ENCODE peak calls at places on chromosomes 16 and 17, in six cellular contexts. One of them, this sample, is unnamed.

GRCh38 chr17:44307387-44308186 is 814 bp upstream of the RUNDC3A start:
- DNase-seq in MM.1S: no peak
- DNase-seq in AG10803: peak
- DNase-seq in heart right ventricle: no peak
- DNase-seq in brain microvascular endothelial cell: no peak
- DNase-seq in GM13977: no peak
- DNase-seq in this sample: no peak

GRCh38 chr17:77303620-77304019 is 162.9 kb downstream of the SEC14L1 start:
- DNase-seq in MM.1S: no peak
- DNase-seq in AG10803: peak
- DNase-seq in heart right ventricle: no peak
- DNase-seq in brain microvascular endothelial cell: no peak
- DNase-seq in GM13977: no peak
- DNase-seq in this sample: no peak

GRCh38 chr16:46974352-46974751 is 878 bp upstream of the DNAJA2 start:
- DNase-seq in MM.1S: peak
- DNase-seq in AG10803: peak
- DNase-seq in heart right ventricle: no peak
- DNase-seq in brain microvascular endothelial cell: no peak
- DNase-seq in GM13977: peak
- DNase-seq in this sample: peak

GRCh38 chr16:49382916-49383315 is 9.3 kb downstream of the C16orf78 start:
- DNase-seq in MM.1S: peak
- DNase-seq in AG10803: no peak
- DNase-seq in heart right ventricle: no peak
- DNase-seq in brain microvascular endothelial cell: no peak
- DNase-seq in GM13977: no peak
- DNase-seq in this sample: no peak

GRCh38 chr16:52869243-52869642 is 183.5 kb downstream of the CHD9NB start:
- DNase-seq in MM.1S: no peak
- DNase-seq in AG10803: no peak
- DNase-seq in heart right ventricle: no peak
- DNase-seq in brain microvascular endothelial cell: no peak
- DNase-seq in GM13977: no peak
- DNase-seq in this sample: no peak

GRCh38 chr16:20740007-20740883 is 1.4 kb downstream of the THUMPD1 start:
- DNase-seq in MM.1S: peak
- DNase-seq in AG10803: peak
- DNase-seq in heart right ventricle: no peak
- DNase-seq in brain microvascular endothelial cell: peak
- DNase-seq in GM13977: peak
- DNase-seq in this sample: no peak

GRCh38 chr17:49403514-49404289 is 11.0 kb downstream of the PHB1 start:
- DNase-seq in MM.1S: no peak
- DNase-seq in AG10803: no peak
- DNase-seq in heart right ventricle: no peak
- DNase-seq in brain microvascular endothelial cell: no peak
- DNase-seq in GM13977: no peak
- DNase-seq in this sample: no peak

GRCh38 chr17:50266384-50267073 is 7.7 kb upstream of the TMEM92 start:
- DNase-seq in MM.1S: no peak
- DNase-seq in AG10803: peak
- DNase-seq in heart right ventricle: peak
- DNase-seq in brain microvascular endothelial cell: peak
- DNase-seq in GM13977: peak
- DNase-seq in this sample: peak

GRCh38 chr17:9364837-9365430 is 210.7 kb downstream of the STX8 start:
- DNase-seq in MM.1S: no peak
- DNase-seq in AG10803: peak
- DNase-seq in heart right ventricle: no peak
- DNase-seq in brain microvascular endothelial cell: no peak
- DNase-seq in GM13977: no peak
- DNase-seq in this sample: no peak

GRCh38 chr16:7016986-7017385 is 315.7 kb upstream of the RBFOX1 start:
- DNase-seq in MM.1S: no peak
- DNase-seq in AG10803: no peak
- DNase-seq in heart right ventricle: no peak
- DNase-seq in brain microvascular endothelial cell: no peak
- DNase-seq in GM13977: no peak
- DNase-seq in this sample: no peak

GRCh38 chr17:29156781-29157180 is 23.4 kb downstream of the MYO18A start:
- DNase-seq in MM.1S: no peak
- DNase-seq in AG10803: no peak
- DNase-seq in heart right ventricle: peak
- DNase-seq in brain microvascular endothelial cell: no peak
- DNase-seq in GM13977: no peak
- DNase-seq in this sample: no peak

GRCh38 chr17:39166437-39167335 is 725 bp upstream of the ARL5C start:
- DNase-seq in MM.1S: no peak
- DNase-seq in AG10803: no peak
- DNase-seq in heart right ventricle: no peak
- DNase-seq in brain microvascular endothelial cell: no peak
- DNase-seq in GM13977: no peak
- DNase-seq in this sample: no peak

GRCh38 chr17:4163951-4164350 is 21.0 kb downstream of the CYB5D2 start:
- DNase-seq in MM.1S: no peak
- DNase-seq in AG10803: peak
- DNase-seq in heart right ventricle: no peak
- DNase-seq in brain microvascular endothelial cell: no peak
- DNase-seq in GM13977: no peak
- DNase-seq in this sample: no peak

GRCh38 chr17:68955181-68955841 is at the start of gene ABCA8:
- DNase-seq in MM.1S: no peak
- DNase-seq in AG10803: peak
- DNase-seq in heart right ventricle: no peak
- DNase-seq in brain microvascular endothelial cell: peak
- DNase-seq in GM13977: no peak
- DNase-seq in this sample: no peak

GRCh38 chr17:48240562-48241130 is 133.1 kb downstream of the SNX11 start:
- DNase-seq in MM.1S: no peak
- DNase-seq in AG10803: peak
- DNase-seq in heart right ventricle: no peak
- DNase-seq in brain microvascular endothelial cell: peak
- DNase-seq in GM13977: no peak
- DNase-seq in this sample: no peak

GRCh38 chr17:39069114-39069756 is 82.2 kb downstream of the PLXDC1 start:
- DNase-seq in MM.1S: peak
- DNase-seq in AG10803: peak
- DNase-seq in heart right ventricle: no peak
- DNase-seq in brain microvascular endothelial cell: peak
- DNase-seq in GM13977: peak
- DNase-seq in this sample: peak

GRCh38 chr16:86953631-86954465 is 363.3 kb downstream of the C16orf95 start:
- DNase-seq in MM.1S: no peak
- DNase-seq in AG10803: no peak
- DNase-seq in heart right ventricle: no peak
- DNase-seq in brain microvascular endothelial cell: no peak
- DNase-seq in GM13977: no peak
- DNase-seq in this sample: no peak

GRCh38 chr16:52050418-52050817 is 496.5 kb downstream of the TOX3 start:
- DNase-seq in MM.1S: peak
- DNase-seq in AG10803: no peak
- DNase-seq in heart right ventricle: no peak
- DNase-seq in brain microvascular endothelial cell: peak
- DNase-seq in GM13977: no peak
- DNase-seq in this sample: no peak

GRCh38 chr16:23689442-23690187 is 10.9 kb downstream of the PLK1 start:
- DNase-seq in MM.1S: no peak
- DNase-seq in AG10803: no peak
- DNase-seq in heart right ventricle: no peak
- DNase-seq in brain microvascular endothelial cell: no peak
- DNase-seq in GM13977: no peak
- DNase-seq in this sample: no peak

GRCh38 chr17:8835106-8835505 is 32.4 kb downstream of the PIK3R6 start:
- DNase-seq in MM.1S: no peak
- DNase-seq in AG10803: no peak
- DNase-seq in heart right ventricle: no peak
- DNase-seq in brain microvascular endothelial cell: no peak
- DNase-seq in GM13977: no peak
- DNase-seq in this sample: no peak

GRCh38 chr16:87431926-87432325 is 39.8 kb downstream of the MAP1LC3B start:
- DNase-seq in MM.1S: no peak
- DNase-seq in AG10803: peak
- DNase-seq in heart right ventricle: no peak
- DNase-seq in brain microvascular endothelial cell: peak
- DNase-seq in GM13977: no peak
- DNase-seq in this sample: no peak

GRCh38 chr16:73956592-73957495 is 339.8 kb upstream of the PSMD7 start:
- DNase-seq in MM.1S: peak
- DNase-seq in AG10803: peak
- DNase-seq in heart right ventricle: peak
- DNase-seq in brain microvascular endothelial cell: peak
- DNase-seq in GM13977: peak
- DNase-seq in this sample: peak

GRCh38 chr17:3965123-3965800 is 1.0 kb upstream of the ATP2A3 start:
- DNase-seq in MM.1S: peak
- DNase-seq in AG10803: no peak
- DNase-seq in heart right ventricle: peak
- DNase-seq in brain microvascular endothelial cell: no peak
- DNase-seq in GM13977: peak
- DNase-seq in this sample: peak

GRCh38 chr16:68381363-68381724 is 67.0 kb downstream of the SMPD3 start:
- DNase-seq in MM.1S: no peak
- DNase-seq in AG10803: no peak
- DNase-seq in heart right ventricle: no peak
- DNase-seq in brain microvascular endothelial cell: no peak
- DNase-seq in GM13977: no peak
- DNase-seq in this sample: no peak

GRCh38 chr16:29000019-29000418 is 15.2 kb downstream of the LAT start:
- DNase-seq in MM.1S: no peak
- DNase-seq in AG10803: no peak
- DNase-seq in heart right ventricle: no peak
- DNase-seq in brain microvascular endothelial cell: no peak
- DNase-seq in GM13977: no peak
- DNase-seq in this sample: no peak

GRCh38 chr17:60361889-60362288 is 30.0 kb downstream of the USP32 start:
- DNase-seq in MM.1S: no peak
- DNase-seq in AG10803: no peak
- DNase-seq in heart right ventricle: no peak
- DNase-seq in brain microvascular endothelial cell: no peak
- DNase-seq in GM13977: no peak
- DNase-seq in this sample: no peak

GRCh38 chr17:2943971-2944370 is 119.4 kb downstream of the OR1D5 start:
- DNase-seq in MM.1S: no peak
- DNase-seq in AG10803: no peak
- DNase-seq in heart right ventricle: no peak
- DNase-seq in brain microvascular endothelial cell: no peak
- DNase-seq in GM13977: no peak
- DNase-seq in this sample: no peak

GRCh38 chr16:1979271-1980025 is 1.8 kb downstream of the NOXO1 start:
- DNase-seq in MM.1S: no peak
- DNase-seq in AG10803: no peak
- DNase-seq in heart right ventricle: no peak
- DNase-seq in brain microvascular endothelial cell: no peak
- DNase-seq in GM13977: no peak
- DNase-seq in this sample: no peak

GRCh38 chr17:73934696-73935095 is 268.8 kb upstream of the RPL38 start:
- DNase-seq in MM.1S: no peak
- DNase-seq in AG10803: no peak
- DNase-seq in heart right ventricle: no peak
- DNase-seq in brain microvascular endothelial cell: no peak
- DNase-seq in GM13977: no peak
- DNase-seq in this sample: no peak

GRCh38 chr17:16922386-16923096 is 49.4 kb downstream of the TNFRSF13B start:
- DNase-seq in MM.1S: peak
- DNase-seq in AG10803: no peak
- DNase-seq in heart right ventricle: no peak
- DNase-seq in brain microvascular endothelial cell: no peak
- DNase-seq in GM13977: no peak
- DNase-seq in this sample: no peak
- TF ChIP-seq CTCF in MM.1S: peak
- TF ChIP-seq CTCF in AG10803: no peak
- TF ChIP-seq CTCF in heart right ventricle: no peak
- TF ChIP-seq CTCF in brain microvascular endothelial cell: peak
- TF ChIP-seq CTCF in GM13977: peak
- TF ChIP-seq CTCF in this sample: no peak

GRCh38 chr17:18093616-18094408 is 6.1 kb downstream of the DRG2 start:
- DNase-seq in MM.1S: no peak
- DNase-seq in AG10803: peak
- DNase-seq in heart right ventricle: peak
- DNase-seq in brain microvascular endothelial cell: peak
- DNase-seq in GM13977: no peak
- DNase-seq in this sample: no peak
- TF ChIP-seq CTCF in MM.1S: peak
- TF ChIP-seq CTCF in AG10803: peak
- TF ChIP-seq CTCF in heart right ventricle: peak
- TF ChIP-seq CTCF in brain microvascular endothelial cell: peak
- TF ChIP-seq CTCF in GM13977: peak
- TF ChIP-seq CTCF in this sample: no peak

DNA sequence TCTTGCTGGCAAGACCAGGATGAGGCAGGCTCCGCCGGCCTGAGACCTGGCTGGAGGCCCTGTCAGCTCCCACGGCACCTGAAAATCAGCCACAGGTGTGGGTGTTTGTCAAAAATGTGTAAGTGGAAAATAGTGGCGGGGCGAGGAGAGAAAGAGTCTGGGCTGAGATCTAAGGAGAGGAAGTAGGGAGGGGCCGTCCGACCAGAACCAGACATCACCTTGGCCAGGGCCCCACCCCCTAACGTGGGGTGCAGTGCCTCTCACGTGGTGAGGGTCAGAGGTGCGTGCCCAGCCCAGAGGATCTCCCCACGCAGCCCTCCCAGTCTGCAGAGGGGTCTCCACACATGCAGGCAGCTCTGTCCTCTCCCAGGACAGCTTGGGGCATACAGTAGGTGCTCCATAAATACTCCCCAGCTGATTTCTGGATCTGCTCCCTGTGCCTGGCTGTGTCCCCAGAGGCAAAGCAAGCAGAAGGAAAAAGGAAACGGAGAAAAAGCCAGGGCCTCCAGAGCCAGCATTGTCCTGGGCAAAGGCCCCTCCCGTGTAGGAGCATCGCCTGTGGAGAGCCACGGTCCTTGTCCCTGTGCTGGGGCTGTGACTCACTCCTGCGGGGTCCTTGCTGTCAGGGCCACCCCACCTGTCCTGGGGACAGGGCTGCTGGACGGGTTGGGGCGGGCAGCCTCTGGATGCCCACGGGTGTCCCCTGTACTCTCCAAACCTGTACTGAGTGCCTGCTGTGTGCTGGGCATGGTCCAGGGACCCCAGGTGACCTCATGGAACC is 16.7 kb downstream of the ZFPM1 start:
- DNase-seq in MM.1S: no peak
- DNase-seq in AG10803: no peak
- DNase-seq in heart right ventricle: no peak
- DNase-seq in brain microvascular endothelial cell: no peak
- DNase-seq in GM13977: no peak
- DNase-seq in this sample: no peak
- TF ChIP-seq CTCF in MM.1S: no peak
- TF ChIP-seq CTCF in AG10803: no peak
- TF ChIP-seq CTCF in heart right ventricle: no peak
- TF ChIP-seq CTCF in brain microvascular endothelial cell: no peak
- TF ChIP-seq CTCF in GM13977: no peak
- TF ChIP-seq CTCF in this sample: no peak

GRCh38 chr17:33202011-33202410 is 91.1 kb downstream of the ASIC2 start:
- DNase-seq in MM.1S: no peak
- DNase-seq in AG10803: no peak
- DNase-seq in heart right ventricle: no peak
- DNase-seq in brain microvascular endothelial cell: no peak
- DNase-seq in GM13977: no peak
- DNase-seq in this sample: no peak
- TF ChIP-seq CTCF in MM.1S: no peak
- TF ChIP-seq CTCF in AG10803: no peak
- TF ChIP-seq CTCF in heart right ventricle: no peak
- TF ChIP-seq CTCF in brain microvascular endothelial cell: no peak
- TF ChIP-seq CTCF in GM13977: no peak
- TF ChIP-seq CTCF in this sample: no peak

This sample was measured in GM20000.